ENCODE peak calls at places on chromosomes 12 and 14, in eight cellular contexts. L, I, Z, B, H, Y, W and O are unnamed samples.

GRCh38 chr14:49250109-49250508 is 336.1 kb downstream of the RPS29 start:
- DNase-seq in Y (no peak), L (no peak), B (no peak), H (no peak), I (peak), Z (peak), W (no peak), O (no peak)

GRCh38 chr12:70534466-70534865 is 102.8 kb downstream of the PTPRB start:
- DNase-seq in H (no peak), Z (no peak), W (no peak), Y (no peak), B (no peak), I (no peak), L (no peak), O (no peak)

GRCh38 chr12:65791400-65791799 is 32.9 kb upstream of the HMGA2 start:
- DNase-seq in Y (no peak), W (no peak), Z (no peak), H (no peak), L (no peak), B (no peak), I (no peak), O (no peak)

GRCh38 chr12:71045781-71046180 is 112.0 kb downstream of the TSPAN8 start:
- DNase-seq in Y (no peak), W (no peak), Z (peak), I (no peak), L (no peak), H (peak), B (no peak), O (no peak)

GRCh38 chr14:61197416-61197815 is 83.7 kb downstream of the TMEM30B start:
- DNase-seq in L (no peak), B (no peak), H (no peak), I (no peak), Y (no peak), W (no peak), Z (no peak), O (no peak)

GRCh38 chr14:76514599-76514998 is 138.7 kb downstream of the ESRRB start:
- DNase-seq in B (no peak), I (no peak), L (no peak), Y (no peak), W (no peak), H (no peak), Z (no peak), O (no peak)

GRCh38 chr12:122395319-122395718 is 27.1 kb downstream of the CLIP1 start:
- DNase-seq in I (peak), Z (peak), Y (no peak), H (peak), W (no peak), B (no peak), L (no peak), O (peak)

GRCh38 chr12:53726342-53726741 is 910 bp downstream of the CALCOCO1 start:
- DNase-seq in Z (no peak), L (no peak), W (no peak), I (no peak), B (no peak), Y (no peak), H (no peak), O (no peak)

GRCh38 chr12:124544311-124544970 is 23.0 kb downstream of the NCOR2 start:
- DNase-seq in L (no peak), H (no peak), B (no peak), Z (no peak), Y (no peak), I (no peak), W (no peak), O (no peak)

GRCh38 chr12:50257226-50258166 is 25.8 kb downstream of the LIMA1 start:
- DNase-seq in I (no peak), H (peak), L (no peak), W (no peak), Y (no peak), B (no peak), Z (no peak), O (no peak)

GRCh38 chr12:13530966-13531365 is 334.4 kb downstream of the EMP1 start:
- DNase-seq in I (no peak), Z (no peak), Y (no peak), B (no peak), L (no peak), H (no peak), W (no peak), O (no peak)

GRCh38 chr12:106766393-106766826 is 8.1 kb upstream of the RIC8B start:
- DNase-seq in H (peak), Z (no peak), W (no peak), B (no peak), L (no peak), Y (no peak), I (no peak), O (no peak)

GRCh38 chr14:89635615-89636014 is 218.6 kb upstream of the FOXN3 start:
- DNase-seq in L (no peak), B (no peak), W (no peak), H (no peak), Z (no peak), I (no peak), Y (no peak), O (no peak)

GRCh38 chr12:68870011-68870410 is 62.0 kb downstream of the MDM2 start:
- DNase-seq in Y (no peak), Z (no peak), I (no peak), B (no peak), L (no peak), H (no peak), W (no peak), O (no peak)

GRCh38 chr12:68871396-68871795 is 61.6 kb downstream of the CPM start:
- DNase-seq in Z (no peak), Y (no peak), H (no peak), L (no peak), B (no peak), I (no peak), W (no peak), O (no peak)

GRCh38 chr12:68873316-68873715 is 59.7 kb downstream of the CPM start:
- DNase-seq in L (no peak), H (no peak), W (no peak), I (no peak), B (no peak), Y (no peak), Z (no peak), O (no peak)

GRCh38 chr12:68870443-68870842 is 62.5 kb downstream of the MDM2 start:
- DNase-seq in W (no peak), Z (no peak), L (no peak), Y (no peak), I (no peak), H (no peak), B (no peak), O (no peak)

DNA sequence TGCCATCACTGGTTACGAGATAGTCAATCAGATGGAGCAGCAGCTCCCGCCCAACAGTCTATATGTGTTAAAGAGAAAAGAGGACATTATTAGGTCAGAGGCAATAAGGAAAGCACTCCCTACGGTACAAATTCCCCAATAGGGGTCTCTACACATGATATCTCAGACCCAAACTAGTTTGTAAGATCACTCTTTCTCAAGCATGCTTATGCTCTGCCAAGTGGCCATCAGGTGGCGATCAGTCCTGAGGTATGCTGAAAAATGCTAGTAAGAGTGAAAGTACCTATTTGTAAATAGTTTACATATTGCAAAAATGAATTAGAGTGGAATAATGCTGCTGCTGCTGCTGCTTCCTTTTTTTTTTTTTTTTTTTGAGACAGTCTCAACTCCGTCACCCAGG is 61.1 kb downstream of the CPM start:
- DNase-seq in W (no peak), H (no peak), B (no peak), L (no peak), Y (no peak), Z (no peak), I (peak), O (no peak)
- TF ChIP-seq CTCF in W (no peak), H (peak), B (no peak), L (no peak), Y (no peak), Z (peak), I (peak), O (peak)

GRCh38 chr12:132909030-132909368 is 21.6 kb upstream of the CHFR start:
- DNase-seq in L (no peak), H (no peak), I (no peak), W (no peak), Z (no peak), Y (no peak), B (no peak), O (no peak)

GRCh38 chr12:132908145-132909029 is 21.0 kb upstream of the CHFR start:
- DNase-seq in Z (peak), H (peak), W (peak), L (peak), Y (peak), B (peak), I (peak), O (peak)

GRCh38 chr12:132907216-132907615 is 19.8 kb upstream of the CHFR start:
- DNase-seq in B (no peak), I (no peak), L (no peak), Z (no peak), Y (no peak), H (peak), W (no peak), O (no peak)

GRCh38 chr12:132899033-132899432 is 11.6 kb upstream of the CHFR start:
- DNase-seq in W (no peak), I (no peak), H (no peak), L (no peak), B (no peak), Y (no peak), Z (peak), O (no peak)

DNA sequence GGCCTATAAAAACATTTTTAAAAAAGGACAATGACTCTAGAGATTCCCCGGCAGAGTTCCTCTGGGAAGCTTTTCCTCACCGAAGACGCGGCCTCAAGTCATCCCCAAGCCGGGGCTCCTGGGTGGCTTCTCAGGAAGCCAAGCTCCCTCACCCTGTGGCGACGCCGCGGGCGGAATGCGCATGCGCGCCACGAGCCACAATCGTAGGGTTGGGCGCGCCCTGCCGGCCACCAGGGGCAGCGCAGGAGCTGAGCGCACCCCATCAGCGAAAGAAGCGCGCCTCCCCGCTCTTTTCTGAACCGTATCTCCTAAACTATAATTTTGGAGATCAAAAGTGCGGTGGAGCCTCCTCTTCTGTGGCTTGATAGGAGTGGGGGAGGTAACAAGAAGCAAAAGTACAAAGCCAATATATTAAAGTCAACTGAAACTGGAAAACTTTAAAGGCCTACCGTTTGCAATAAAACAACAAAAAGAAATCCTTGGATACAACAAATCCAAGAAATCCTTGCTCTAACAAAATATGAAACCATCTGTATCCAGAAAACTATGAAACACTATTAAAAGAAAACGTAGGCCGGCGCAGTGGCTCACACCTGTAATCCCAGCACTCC is 17.4 kb upstream of the CHFR start:
- DNase-seq in H (peak), B (peak), Z (no peak), I (no peak), Y (peak), L (peak), W (peak), O (no peak)
- TF ChIP-seq CTCF in H (peak), B (peak), Z (peak), I (peak), Y (no peak), L (peak), W (peak), O (peak)

DNA sequence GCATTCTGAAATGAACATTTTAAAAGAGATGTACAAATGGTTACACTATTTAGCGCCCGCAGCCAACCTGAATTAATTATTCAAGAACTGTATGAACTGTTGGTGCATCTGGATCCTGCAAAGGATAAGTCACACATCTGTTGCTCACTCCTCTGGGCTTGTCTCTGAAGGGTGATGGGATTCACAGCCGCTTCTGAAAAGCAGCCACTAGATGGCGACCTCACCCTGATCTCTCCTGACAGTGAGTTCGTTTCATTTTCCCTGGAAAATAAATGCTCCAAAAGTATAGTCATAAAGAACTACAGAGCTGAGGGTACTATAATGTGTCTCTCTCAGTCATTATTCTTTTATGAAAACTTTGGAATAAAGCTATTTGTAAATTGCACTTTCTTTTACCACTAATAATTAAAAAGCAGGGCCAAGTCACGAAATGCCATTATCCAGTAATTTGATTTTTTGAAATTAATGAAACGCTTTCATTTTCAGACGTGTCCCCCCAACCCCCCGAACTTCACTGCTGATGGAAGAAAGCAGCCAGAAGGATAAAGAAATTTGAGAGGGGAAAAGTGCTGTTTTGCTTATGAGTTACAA is 789.6 kb downstream of the NRXN3 start:
- DNase-seq in Y (no peak), W (peak), I (no peak), B (peak), Z (peak), H (peak), L (peak), O (peak)
- TF ChIP-seq CTCF in Y (peak), W (peak), I (peak), B (peak), Z (peak), H (peak), L (peak), O (peak)

GRCh38 chr14:33475623-33476022 is 475.3 kb downstream of the EGLN3 start:
- DNase-seq in W (no peak), Y (no peak), I (no peak), B (no peak), H (peak), L (no peak), Z (no peak), O (peak)
- TF ChIP-seq CTCF in W (no peak), Y (no peak), I (peak), B (no peak), H (no peak), L (peak), Z (peak), O (peak)